ENCODE peak calls at places on chromosomes 12 and 14, in six cellular contexts. M is H1, P is mesenchymal stem cell, V is neuronal stem cell, N is IMR-90, G is mesendoderm. Z is an unnamed sample.
A peak's percentile ranks its signal among the peaks of the same experiment; 100 is the strongest.

GRCh38 chr14:92563359-92563758 is 49.8 kb downstream of the RIN3 start:
- DNase-seq in M (no peak), P (peak; percentile 39), V (no peak), N (peak; percentile 55), G (no peak), Z (no peak)

GRCh38 chr12:24268663-24269186 is 319.3 kb upstream of the SOX5 start:
- DNase-seq in M (no peak), P (no peak), V (no peak), N (no peak), G (no peak), Z (no peak)

GRCh38 chr12:111443586-111443985 is 37.9 kb downstream of the SH2B3 start:
- DNase-seq in M (no peak), P (peak; percentile 79), V (no peak), N (peak; percentile 80), G (no peak), Z (no peak)

GRCh38 chr14:37417833-37418232 is 177.2 kb downstream of the FOXA1 start:
- DNase-seq in M (no peak), P (no peak), V (no peak), N (no peak), G (no peak), Z (no peak)

GRCh38 chr12:117363263-117363662 is 1.8 kb upstream of the NOS1 start:
- DNase-seq in M (no peak), P (no peak), V (no peak), N (no peak), G (no peak), Z (no peak)

GRCh38 chr12:15575797-15576560 is 213.2 kb downstream of the EPS8 start:
- DNase-seq in M (no peak), P (no peak), V (no peak), N (no peak), G (no peak), Z (no peak)

GRCh38 chr12:57085999-57086950 is 2.6 kb upstream of the NAB2 start:
- DNase-seq in M (peak; percentile 72), P (peak; percentile 89), V (peak; percentile 75), N (peak; percentile 83), G (peak; percentile 89), Z (peak; percentile 87)

GRCh38 chr14:92726135-92726932 is 22.1 kb downstream of the LGMN start:
- DNase-seq in M (no peak), P (peak; percentile 97), V (no peak), N (peak; percentile 89), G (peak; percentile 9), Z (no peak)

GRCh38 chr12:89192419-89192818 is 159.9 kb downstream of the DUSP6 start:
- DNase-seq in M (no peak), P (peak; percentile 77), V (no peak), N (peak; percentile 79), G (no peak), Z (no peak)

GRCh38 chr12:32033411-32033810 is 73.2 kb upstream of the BICD1 start:
- DNase-seq in M (no peak), P (no peak), V (no peak), N (no peak), G (no peak), Z (no peak)

GRCh38 chr12:4934651-4935050 is 24.9 kb downstream of the KCNA1 start:
- DNase-seq in M (no peak), P (no peak), V (no peak), N (peak; percentile 13), G (no peak), Z (no peak)

GRCh38 chr12:78530065-78530765 is 334.4 kb upstream of the SYT1 start:
- DNase-seq in M (no peak), P (peak; percentile 54), V (peak; percentile 29), N (peak; percentile 38), G (peak; percentile 54), Z (peak; percentile 33)

GRCh38 chr12:10052111-10052913 is 21.8 kb downstream of the CLEC9A start:
- DNase-seq in M (no peak), P (no peak), V (no peak), N (no peak), G (no peak), Z (no peak)

GRCh38 chr12:54429014-54429471 is 10.0 kb upstream of the ITGA5 start:
- DNase-seq in M (no peak), P (no peak), V (no peak), N (no peak), G (no peak), Z (no peak)

GRCh38 chr12:24416423-24417109 is 467.1 kb upstream of the SOX5 start:
- DNase-seq in M (no peak), P (no peak), V (no peak), N (no peak), G (no peak), Z (no peak)

GRCh38 chr12:56760460-56760859 is 2.7 kb upstream of the HSD17B6 start:
- DNase-seq in M (no peak), P (no peak), V (no peak), N (no peak), G (peak; percentile 34), Z (no peak)

GRCh38 chr12:75933136-75933535 is 98.4 kb downstream of the PHLDA1 start:
- DNase-seq in M (no peak), P (peak; percentile 97), V (no peak), N (peak; percentile 96), G (no peak), Z (no peak)

GRCh38 chr14:98207466-98207865 is 1064.5 kb downstream of the BCL11B start:
- DNase-seq in M (no peak), P (no peak), V (no peak), N (no peak), G (no peak), Z (no peak)

GRCh38 chr12:5905757-5906156 is 39.3 kb downstream of the ANO2 start:
- DNase-seq in M (no peak), P (no peak), V (no peak), N (no peak), G (no peak), Z (peak; percentile 12)

GRCh38 chr12:57837779-57838562 is 8.6 kb downstream of the CTDSP2 start:
- DNase-seq in M (no peak), P (peak; percentile 82), V (no peak), N (peak; percentile 78), G (peak; percentile 85), Z (peak; percentile 77)

GRCh38 chr12:105850103-105850968 is 288.4 kb downstream of the NUAK1 start:
- DNase-seq in M (no peak), P (no peak), V (no peak), N (no peak), G (peak; percentile 51), Z (no peak)

GRCh38 chr14:32933943-32934890 is 4.5 kb upstream of the NPAS3 start:
- DNase-seq in M (peak; percentile 66), P (peak; percentile 64), V (peak; percentile 63), N (no peak), G (peak; percentile 60), Z (peak; percentile 64)

GRCh38 chr12:75951399-75952228 is 80.0 kb downstream of the PHLDA1 start:
- DNase-seq in M (no peak), P (no peak), V (no peak), N (no peak), G (no peak), Z (no peak)

GRCh38 chr12:48810817-48811453 is 7.4 kb upstream of the CACNB3 start:
- DNase-seq in M (no peak), P (peak; percentile 93), V (no peak), N (peak; percentile 98), G (peak; percentile 60), Z (no peak)

GRCh38 chr14:104950021-104950420 is 25.3 kb downstream of the PLD4 start:
- DNase-seq in M (no peak), P (no peak), V (no peak), N (no peak), G (no peak), Z (no peak)
- H2BK15ac ChIP-seq in M (no peak overlapping the region), P (no peak overlapping the region), V (no peak overlapping the region), N (no peak overlapping the region), G (no peak overlapping the region), Z (no peak overlapping the region)

GRCh38 chr12:12671850-12672660 is 23.9 kb downstream of the GPR19 start:
- DNase-seq in M (no peak), P (peak; percentile 19), V (no peak), N (peak; percentile 65), G (no peak), Z (no peak)
- H3K4me2 ChIP-seq in M (no peak overlapping the region), P (no peak overlapping the region), V (no peak overlapping the region), N (peak overlapping the region; percentile 28), G (no peak overlapping the region), Z (no peak overlapping the region)

GRCh38 chr14:74697543-74697942 is 15.3 kb downstream of the AREL1 start:
- DNase-seq in M (no peak), P (peak; percentile 25), V (no peak), N (peak; percentile 94), G (peak; percentile 26), Z (no peak)

GRCh38 chr14:74697976-74698375 is 14.9 kb downstream of the AREL1 start:
- DNase-seq in M (no peak), P (no peak), V (no peak), N (no peak), G (no peak), Z (no peak)

GRCh38 chr14:74698894-74699293 is 14.0 kb downstream of the AREL1 start:
- DNase-seq in M (no peak), P (no peak), V (no peak), N (no peak), G (no peak), Z (no peak)

GRCh38 chr14:74695406-74695805 is 17.5 kb downstream of the AREL1 start:
- DNase-seq in M (no peak), P (no peak), V (no peak), N (no peak), G (no peak), Z (no peak)

DNA sequence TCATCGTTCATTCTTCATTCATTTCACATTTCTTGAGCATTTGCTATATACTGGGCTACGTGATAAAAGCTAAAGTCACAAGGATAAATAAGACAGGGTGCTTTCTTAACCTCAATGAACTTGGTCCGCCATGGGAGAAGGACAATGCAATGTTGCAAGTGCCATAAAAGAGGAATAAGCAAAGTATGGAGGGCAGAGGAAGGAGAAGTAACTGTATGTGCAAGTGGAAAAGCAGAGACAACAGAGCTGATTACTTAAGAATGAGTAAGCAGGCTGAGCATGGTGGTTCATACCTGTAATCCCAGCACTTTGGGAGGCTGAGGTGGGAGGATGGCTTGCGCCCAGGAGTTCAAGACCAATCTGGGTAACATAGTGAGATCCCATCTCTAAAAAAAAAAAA is 14.4 kb downstream of the AREL1 start:
- DNase-seq in M (no peak), P (no peak), V (no peak), N (no peak), G (no peak), Z (no peak)
- H2BK15ac ChIP-seq in M (no peak overlapping the region), P (no peak overlapping the region), V (no peak overlapping the region), N (no peak overlapping the region), G (no peak overlapping the region), Z (no peak overlapping the region)

GRCh38 chr14:75165586-75166391 is 10.6 kb downstream of the TMED10 start:
- DNase-seq in M (no peak), P (no peak), V (no peak), N (no peak), G (no peak), Z (no peak)
- H3K4me2 ChIP-seq in M (no peak overlapping the region), P (no peak overlapping the region), V (no peak overlapping the region), N (peak overlapping the region; percentile 9), G (no peak overlapping the region), Z (no peak overlapping the region)